ENCODE peak calls at places on chromosomes 4 and X, in four cellular contexts. P is ovary, M is body of pancreas, I is cardiac muscle cell. L is an unnamed sample.

GRCh38 chr4:9970399-9971011 is 50.8 kb downstream of the SLC2A9 start:
- DNase-seq in M (no peak), P (no peak), I (no peak), L (no peak)

GRCh38 chrX:13511557-13512330 is 57.7 kb upstream of the EGFL6 start:
- DNase-seq in P (no peak), M (no peak), I (no peak), L (no peak)

GRCh38 chrX:150316564-150316963 is 46.6 kb upstream of the MAMLD1 start:
- DNase-seq in P (no peak), I (no peak), M (no peak), L (no peak)

GRCh38 chr4:74873545-74874295 is 59.2 kb upstream of the PARM1 start:
- DNase-seq in P (no peak), M (no peak), I (no peak), L (no peak)

GRCh38 chrX:56564921-56565861 is 1.8 kb downstream of the UBQLN2 start:
- DNase-seq in M (no peak), I (peak; percentile 2), P (no peak), L (no peak)

GRCh38 chr4:99945718-99946345 is 586 bp downstream of the DNAJB14 start:
- DNase-seq in I (peak; percentile 47), P (no peak), M (no peak), L (no peak)

GRCh38 chrX:34849371-34849770 is 93.2 kb upstream of the FAM47B start:
- DNase-seq in M (no peak), I (no peak), P (no peak), L (no peak)

GRCh38 chrX:143336261-143336660 is 181.0 kb downstream of the SPANXN3 start:
- DNase-seq in P (no peak), I (no peak), M (no peak), L (no peak)

GRCh38 chrX:63743596-63743995 is 41.4 kb downstream of the ARHGEF9 start:
- DNase-seq in I (no peak), M (no peak), P (no peak), L (no peak)

GRCh38 chr4:75654905-75655304 is 18.3 kb downstream of the G3BP2 start:
- DNase-seq in M (no peak), I (no peak), P (no peak), L (no peak)

GRCh38 chrX:119605739-119606507 is at the start of gene NKRF:
- DNase-seq in M (peak; percentile 93), I (peak; percentile 90), P (peak; percentile 91), L (peak; percentile 96)

GRCh38 chrX:7112071-7112470 is 35.4 kb upstream of the STS start:
- DNase-seq in I (no peak), M (no peak), P (no peak), L (no peak)

GRCh38 chrX:7108995-7109634 is 38.4 kb upstream of the STS start:
- DNase-seq in M (no peak), P (no peak), I (peak; percentile 7), L (no peak)

GRCh38 chrX:7109838-7110793 is 37.4 kb upstream of the STS start:
- DNase-seq in P (no peak), M (no peak), I (peak; percentile 42), L (no peak)

GRCh38 chrX:7110821-7111276 is 36.7 kb upstream of the STS start:
- DNase-seq in I (no peak), M (no peak), P (no peak), L (no peak)

DNA sequence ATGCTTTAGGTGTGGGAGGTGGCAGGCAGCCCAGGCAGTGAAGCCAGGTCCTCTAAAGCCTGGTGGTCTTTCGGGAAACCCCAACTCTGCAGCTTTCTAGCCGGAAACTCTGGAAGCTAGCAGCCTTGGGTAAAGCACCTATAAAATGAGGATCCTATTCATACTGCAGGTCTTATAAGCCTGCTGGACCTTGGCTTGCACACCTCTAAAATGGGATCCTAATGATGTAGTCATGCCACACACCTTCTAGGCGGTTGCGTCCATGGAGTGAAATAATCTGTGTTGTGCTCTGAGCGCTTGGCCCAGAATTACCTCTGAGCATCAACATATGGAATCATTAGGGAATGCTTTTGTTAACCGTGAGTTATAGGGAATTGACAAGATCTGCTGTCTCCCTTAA is 36.0 kb upstream of the STS start:
- DNase-seq in M (no peak), P (no peak), I (no peak), L (no peak)
- H3K4me1 ChIP-seq in M (no peaks in the 10 kb centered on the region), P (peaks cover 5% of the 10 kb centered on the region), I (peaks cover 3% of the 10 kb centered on the region), L (peaks cover 5% of the 10 kb centered on the region)

GRCh38 chr4:184099541-184099966 is 118.1 kb downstream of the ENPP6 start:
- DNase-seq in P (no peak), M (no peak), I (no peak), L (no peak)
- H3K27ac ChIP-seq in P (no peak overlapping the region), M (no peak overlapping the region), I (no peak overlapping the region), L (no peak overlapping the region)

DNA sequence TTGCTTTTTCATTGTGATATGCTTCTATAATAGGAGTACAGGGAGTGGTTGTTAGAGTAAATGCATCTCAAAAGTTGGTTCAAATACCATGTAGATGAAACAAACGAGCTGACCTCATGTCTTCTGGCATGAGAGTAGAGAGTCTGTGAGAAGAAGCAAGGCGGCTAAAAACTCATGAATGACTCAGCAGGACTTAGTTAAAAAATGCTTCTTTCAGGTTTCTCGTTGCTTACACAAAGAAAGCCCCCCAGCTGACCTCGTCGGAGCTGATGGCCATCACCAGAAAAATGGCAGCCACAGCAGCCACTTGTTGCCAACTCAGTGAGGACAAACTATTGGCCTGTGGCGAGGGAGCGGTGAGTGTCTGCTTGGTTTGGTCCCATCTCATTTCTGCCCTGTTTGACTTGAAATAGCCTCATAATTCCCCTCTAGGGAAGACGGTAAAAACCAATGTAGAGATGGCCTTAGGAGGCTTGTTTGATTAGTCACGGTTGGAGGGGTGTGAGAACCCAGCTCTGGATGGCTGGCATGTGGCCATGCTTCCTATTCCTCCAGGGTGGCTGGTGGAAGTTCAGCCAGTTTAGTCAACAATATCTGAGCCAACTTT is 14.5 kb downstream of the AFP start:
- DNase-seq in I (no peak), P (peak; percentile 38), M (peak; percentile 57), L (no peak)
- H3K4me1 ChIP-seq in I (peaks cover 9% of the 10 kb centered on the region), P (peaks cover 8% of the 10 kb centered on the region), M (peaks cover 18% of the 10 kb centered on the region), L (no peaks in the 10 kb centered on the region)

DNA sequence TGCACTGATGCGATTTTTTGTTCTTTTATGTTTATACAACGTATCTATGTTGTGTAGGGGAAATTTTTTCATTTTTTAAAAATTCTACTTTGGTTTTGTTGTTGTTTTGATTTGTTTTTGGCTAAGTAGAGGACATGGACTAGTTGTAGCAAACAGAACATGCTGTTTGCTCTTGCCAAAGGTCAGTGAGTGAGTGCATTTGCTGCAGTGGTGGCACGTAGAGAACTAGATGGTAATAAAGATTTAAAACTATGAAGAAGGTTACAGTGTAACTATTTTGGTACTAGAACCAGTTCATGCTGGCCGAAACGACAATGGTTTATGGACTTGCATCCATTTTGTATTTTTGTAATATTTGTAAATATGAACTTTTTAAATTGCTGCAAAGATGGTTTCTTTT is 1.9 kb upstream of the SCML1 start:
- DNase-seq in I (no peak), P (no peak), M (no peak), L (no peak)
- H3K27ac ChIP-seq in I (no peak overlapping the region), P (peak overlapping the region; percentile 69), M (peak overlapping the region; percentile 62), L (peak overlapping the region; percentile 79)

GRCh38 chr4:7253341-7253700 is 61.0 kb downstream of the SORCS2 start:
- DNase-seq in P (no peak), I (no peak), M (no peak), L (no peak)
- H3K4me1 ChIP-seq in P (peaks cover 7% of the 10 kb centered on the region), I (peaks cover 19% of the 10 kb centered on the region), M (peaks cover 14% of the 10 kb centered on the region), L (peaks cover 30% of the 10 kb centered on the region)

GRCh38 chrX:75229774-75230173 is 44.1 kb upstream of the UPRT start:
- DNase-seq in P (no peak), M (no peak), I (no peak), L (no peak)
- H3K27ac ChIP-seq in P (no peak overlapping the region), M (no peak overlapping the region), I (no peak overlapping the region), L (no peak overlapping the region)

GRCh38 chr4:168887809-168888208 is 122.2 kb downstream of the CBR4 start:
- DNase-seq in M (no peak), I (no peak), P (no peak), L (no peak)
- H3K4me1 ChIP-seq in M (peaks cover 8% of the 10 kb centered on the region), I (peaks cover 9% of the 10 kb centered on the region), P (peaks cover 4% of the 10 kb centered on the region), L (peaks cover 33% of the 10 kb centered on the region)

DNA sequence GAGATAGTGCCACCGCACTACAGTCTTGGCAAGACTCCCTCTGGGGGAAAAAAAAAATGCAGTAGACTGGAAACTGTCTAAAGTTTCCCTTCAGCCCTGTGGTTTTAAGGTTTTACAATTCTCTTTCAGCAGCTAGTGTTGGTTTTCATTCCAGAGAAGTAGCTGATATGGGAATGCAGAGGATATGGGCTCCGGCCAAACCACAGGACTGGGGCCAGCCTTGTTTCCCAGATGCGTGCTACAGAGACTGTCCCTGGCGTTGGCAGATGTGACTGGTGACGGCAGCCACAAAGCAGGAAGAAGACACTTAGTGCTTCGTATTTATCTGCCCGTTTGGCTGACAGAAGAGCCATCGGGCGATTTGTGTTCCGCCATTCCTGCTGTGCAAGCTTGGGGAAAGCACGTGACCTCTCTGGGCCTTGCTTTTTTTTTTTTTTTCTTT is 43.2 kb downstream of the ZBTB49 start:
- DNase-seq in I (no peak), M (peak; percentile 17), P (peak; percentile 48), L (no peak)
- H3K27ac ChIP-seq in I (no peak overlapping the region), M (no peak overlapping the region), P (no peak overlapping the region), L (no peak overlapping the region)

GRCh38 chrX:2710041-2710471 is 19.0 kb downstream of the CD99 start:
- DNase-seq in M (no peak), I (no peak), P (no peak), L (no peak)
- H3K4me1 ChIP-seq in M (peaks cover 43% of the 10 kb centered on the region), I (peaks cover 27% of the 10 kb centered on the region), P (peaks cover 28% of the 10 kb centered on the region), L (no peaks in the 10 kb centered on the region)

L was measured in tibial artery.